ENCODE peak calls at places on chromosomes 11 and 22, in six cellular contexts. K is activated CD4-positive, alpha-beta memory T cell treated with anti-CD3 and anti-CD28 coated beads, Interleukin-2, amount 10 ng/mL, durations not matched to agents 7 days and 5 days; E is NCI-H1092 treated with DMSO at 0.1 percent for 48 hours; P is AML-193; Q is HFF-Myc; N is GM23248. A is an unnamed sample.

GRCh38 chr11:6270584-6271246 is 11.1 kb downstream of the CCKBR start:
- DNase-seq in K (no peak), E (no peak), P (no peak), Q (no peak), N (peak; percentile 17), A (no peak)

GRCh38 chr11:128488471-128488870 is 98.9 kb downstream of the ETS1 start:
- DNase-seq in K (no peak), E (no peak), P (peak; percentile 26), Q (no peak), N (peak; percentile 97), A (no peak)

GRCh38 chr11:31141804-31142203 is 227.7 kb downstream of the DCDC1 start:
- DNase-seq in K (no peak), E (no peak), P (no peak), Q (no peak), N (no peak), A (no peak)

GRCh38 chr11:7584910-7585309 is 71.1 kb downstream of the PPFIBP2 start:
- DNase-seq in K (no peak), E (no peak), P (no peak), Q (no peak), N (no peak), A (no peak)

GRCh38 chr22:32665676-32666075 is 135.8 kb upstream of the TIMP3 start:
- DNase-seq in K (no peak), E (no peak), P (no peak), Q (no peak), N (peak; percentile 33), A (no peak)

GRCh38 chr11:45890886-45891550 is 5.6 kb downstream of the MAPK8IP1 start:
- DNase-seq in K (no peak), E (no peak), P (no peak), Q (no peak), N (no peak), A (no peak)

GRCh38 chr22:36544107-36544620 is 15.2 kb upstream of the EIF3D start:
- DNase-seq in K (no peak), E (no peak), P (no peak), Q (no peak), N (peak; percentile 95), A (no peak)

GRCh38 chr22:41094036-41094435 is 1.6 kb downstream of the EP300 start:
- DNase-seq in K (peak; percentile 28), E (peak; percentile 7), P (peak; percentile 40), Q (no peak), N (peak; percentile 65), A (no peak)

GRCh38 chr11:8671242-8671641 is 11.2 kb downstream of the TRIM66 start:
- DNase-seq in K (no peak), E (peak; percentile 23), P (no peak), Q (peak; percentile 92), N (peak; percentile 99), A (peak; percentile 75)

GRCh38 chr11:120558754-120559431 is 47.3 kb downstream of the GRIK4 start:
- DNase-seq in K (no peak), E (peak; percentile 37), P (no peak), Q (no peak), N (no peak), A (no peak)

GRCh38 chr11:125842319-125842948 is 9.3 kb downstream of the PATE4 start:
- DNase-seq in K (no peak), E (no peak), P (no peak), Q (no peak), N (no peak), A (no peak)

GRCh38 chr11:12094872-12095800 is 15.3 kb upstream of the MICAL2 start:
- DNase-seq in K (no peak), E (no peak), P (no peak), Q (no peak), N (no peak), A (no peak)

GRCh38 chr11:83881428-83881827 is 595.3 kb upstream of the CCDC90B start:
- DNase-seq in K (no peak), E (no peak), P (no peak), Q (no peak), N (peak; percentile 10), A (no peak)

GRCh38 chr11:120717042-120717441 is 205.5 kb downstream of the GRIK4 start:
- DNase-seq in K (no peak), E (no peak), P (no peak), Q (no peak), N (no peak), A (no peak)

GRCh38 chr11:36240746-36241295 is 48.4 kb downstream of the COMMD9 start:
- DNase-seq in K (no peak), E (no peak), P (no peak), Q (no peak), N (no peak), A (no peak)

GRCh38 chr11:134030853-134031252 is 38.0 kb upstream of the JAM3 start:
- DNase-seq in K (no peak), E (no peak), P (no peak), Q (no peak), N (no peak), A (no peak)

GRCh38 chr11:46293616-46294015 is 16.2 kb downstream of the CREB3L1 start:
- DNase-seq in K (no peak), E (no peak), P (no peak), Q (peak; percentile 85), N (peak; percentile 99), A (no peak)

GRCh38 chr22:41048791-41049717 is 43.3 kb upstream of the EP300 start:
- DNase-seq in K (no peak), E (no peak), P (no peak), Q (peak; percentile 57), N (peak; percentile 84), A (no peak)

GRCh38 chr11:75562048-75562835 is at the start of gene SERPINH1:
- DNase-seq in K (peak; percentile 74), E (peak; percentile 78), P (peak; percentile 33), Q (no peak), N (peak; percentile 96), A (no peak)

GRCh38 chr11:66346476-66347424 is 679 bp downstream of the B4GAT1 start:
- DNase-seq in K (no peak), E (peak; percentile 53), P (no peak), Q (no peak), N (peak; percentile 51), A (no peak)

GRCh38 chr11:1568451-1568911 is 3.6 kb downstream of the DUSP8 start:
- DNase-seq in K (no peak), E (peak; percentile 46), P (no peak), Q (no peak), N (no peak), A (no peak)

GRCh38 chr22:46614070-46614931 is 5.9 kb upstream of the GRAMD4 start:
- DNase-seq in K (peak; percentile 84), E (no peak), P (no peak), Q (no peak), N (no peak), A (no peak)

GRCh38 chr11:36372101-36372767 is 76.1 kb downstream of the PRR5L start:
- DNase-seq in K (no peak), E (no peak), P (peak; percentile 19), Q (no peak), N (peak; percentile 84), A (no peak)

GRCh38 chr22:49953680-49954344 is 6.8 kb upstream of the PIM3 start:
- DNase-seq in K (no peak), E (no peak), P (no peak), Q (no peak), N (no peak), A (no peak)

GRCh38 chr22:22201185-22201924 is 43.2 kb upstream of the VPREB1 start:
- DNase-seq in K (peak; percentile 73), E (peak; percentile 57), P (no peak), Q (no peak), N (peak; percentile 46), A (no peak)

GRCh38 chr22:30370681-30371080 is 13.9 kb downstream of the CCDC157 start:
- DNase-seq in K (no peak), E (no peak), P (no peak), Q (no peak), N (no peak), A (no peak)

GRCh38 chr11:123233280-123233977 is 38.4 kb upstream of the CLMP start:
- DNase-seq in K (no peak), E (no peak), P (no peak), Q (no peak), N (peak; percentile 23), A (no peak)

GRCh38 chr11:123291201-123291869 is 96.3 kb upstream of the CLMP start:
- DNase-seq in K (no peak), E (no peak), P (no peak), Q (no peak), N (no peak), A (no peak)

GRCh38 chr11:75140269-75141138 is 10.4 kb upstream of the SLCO2B1 start:
- DNase-seq in K (peak; percentile 80), E (peak; percentile 53), P (peak; percentile 7), Q (no peak), N (peak; percentile 57), A (no peak)

GRCh38 chr11:14411818-14412217 is 52.8 kb upstream of the RRAS2 start:
- DNase-seq in K (no peak), E (no peak), P (no peak), Q (peak; percentile 56), N (peak; percentile 96), A (no peak)